ENCODE peak calls at places on chromosome 9, in five cellular contexts. Z, K, G, H and C are unnamed samples.

GRCh38 chr9:2560175-2560574 is 61.4 kb upstream of the VLDLR start:
- DNase-seq in Z (peak; percentile 9), K (no peak), G (no peak), H (no peak), C (no peak)

GRCh38 chr9:133453651-133454050 is 6.1 kb upstream of the CACFD1 start:
- DNase-seq in Z (no peak), K (no peak), G (no peak), H (no peak), C (no peak)

GRCh38 chr9:95511232-95511951 is 5.4 kb downstream of the PTCH1 start:
- DNase-seq in Z (peak; percentile 55), K (no peak), G (peak; percentile 83), H (no peak), C (peak; percentile 48)

GRCh38 chr9:97445119-97445701 is 33.3 kb downstream of the TDRD7 start:
- DNase-seq in Z (no peak), K (no peak), G (no peak), H (no peak), C (no peak)

GRCh38 chr9:78971505-78971904 is 600.3 kb upstream of the TLE4 start:
- DNase-seq in Z (no peak), K (no peak), G (no peak), H (no peak), C (no peak)

GRCh38 chr9:95189230-95190098 is 128.0 kb downstream of the FANCC start:
- DNase-seq in Z (no peak), K (no peak), G (no peak), H (no peak), C (peak; percentile 35)

GRCh38 chr9:27090716-27091115 is 18.3 kb upstream of the TEK start:
- DNase-seq in Z (no peak), K (no peak), G (no peak), H (no peak), C (no peak)

GRCh38 chr9:129839324-129840023 is 4.2 kb downstream of the USP20 start:
- DNase-seq in Z (no peak), K (no peak), G (no peak), H (no peak), C (no peak)

GRCh38 chr9:22098636-22099332 is 89.7 kb upstream of the CDKN2B start:
- DNase-seq in Z (no peak), K (no peak), G (no peak), H (no peak), C (no peak)

GRCh38 chr9:4238522-4238921 is 61.3 kb downstream of the GLIS3 start:
- DNase-seq in Z (no peak), K (no peak), G (no peak), H (no peak), C (no peak)

GRCh38 chr9:113985968-113986585 is 92.0 kb downstream of the AMBP start:
- DNase-seq in Z (no peak), K (no peak), G (no peak), H (no peak), C (no peak)

GRCh38 chr9:37146372-37146771 is 26.0 kb downstream of the ZCCHC7 start:
- DNase-seq in Z (no peak), K (no peak), G (no peak), H (peak; percentile 50), C (no peak)

GRCh38 chr9:117413346-117414219 is 1.3 kb downstream of the ASTN2 start:
- DNase-seq in Z (no peak), K (no peak), G (peak; percentile 65), H (no peak), C (no peak)

GRCh38 chr9:68778635-68779034 is 73.6 kb downstream of the PIP5K1B start:
- DNase-seq in Z (no peak), K (no peak), G (no peak), H (no peak), C (no peak)

GRCh38 chr9:14153310-14153720 is 160.6 kb downstream of the NFIB start:
- DNase-seq in Z (no peak), K (no peak), G (no peak), H (no peak), C (no peak)

GRCh38 chr9:75039804-75040203 is 11.7 kb upstream of the CARNMT1 start:
- DNase-seq in Z (no peak), K (no peak), G (no peak), H (no peak), C (no peak)

GRCh38 chr9:19156805-19157204 is 29.5 kb upstream of the PLIN2 start:
- DNase-seq in Z (no peak), K (no peak), G (no peak), H (no peak), C (no peak)

GRCh38 chr9:3268260-3268659 is 257.5 kb downstream of the RFX3 start:
- DNase-seq in Z (no peak), K (no peak), G (no peak), H (no peak), C (no peak)

GRCh38 chr9:137454145-137454505 is 5.0 kb downstream of the NSMF start:
- DNase-seq in Z (no peak), K (peak; percentile 67), G (peak; percentile 81), H (no peak), C (no peak)

GRCh38 chr9:78680196-78680595 is 383.3 kb downstream of the PSAT1 start:
- DNase-seq in Z (no peak), K (no peak), G (no peak), H (no peak), C (no peak)

GRCh38 chr9:18256574-18256973 is 217.4 kb upstream of the ADAMTSL1 start:
- DNase-seq in Z (no peak), K (no peak), G (no peak), H (no peak), C (no peak)

GRCh38 chr9:25716220-25716872 is 38.1 kb upstream of the TUSC1 start:
- DNase-seq in Z (peak; percentile 35), K (no peak), G (peak; percentile 28), H (no peak), C (peak; percentile 6)

GRCh38 chr9:136342191-136343120 is 15.1 kb downstream of the GPSM1 start:
- DNase-seq in Z (peak; percentile 68), K (peak; percentile 96), G (peak; percentile 92), H (peak; percentile 23), C (no peak)

GRCh38 chr9:114591206-114591853 is 3.8 kb downstream of the ATP6V1G1 start:
- DNase-seq in Z (no peak), K (no peak), G (no peak), H (no peak), C (peak; percentile 85)

GRCh38 chr9:115167175-115167574 is 49.2 kb upstream of the TNC start:
- DNase-seq in Z (no peak), K (no peak), G (no peak), H (no peak), C (no peak)

GRCh38 chr9:107751522-107752235 is 262.1 kb upstream of the KLF4 start:
- DNase-seq in Z (peak; percentile 77), K (no peak), G (no peak), H (peak; percentile 45), C (peak; percentile 72)

GRCh38 chr9:95048225-95049087 is 269.1 kb downstream of the FANCC start:
- DNase-seq in Z (peak; percentile 74), K (peak; percentile 97), G (peak; percentile 72), H (no peak), C (peak; percentile 72)

GRCh38 chr9:127197861-127198430 is 66.6 kb upstream of the GARNL3 start:
- DNase-seq in Z (no peak), K (no peak), G (no peak), H (no peak), C (no peak)

GRCh38 chr9:127197186-127197860 is 67.3 kb upstream of the GARNL3 start:
- DNase-seq in Z (no peak), K (no peak), G (no peak), H (no peak), C (peak; percentile 40)

GRCh38 chr9:127199001-127199791 is 65.4 kb upstream of the GARNL3 start:
- DNase-seq in Z (peak; percentile 73), K (peak; percentile 78), G (peak; percentile 92), H (peak; percentile 71), C (peak; percentile 45)

GRCh38 chr9:127200106-127200862 is 64.3 kb upstream of the GARNL3 start:
- DNase-seq in Z (no peak), K (no peak), G (no peak), H (no peak), C (no peak)

DNA sequence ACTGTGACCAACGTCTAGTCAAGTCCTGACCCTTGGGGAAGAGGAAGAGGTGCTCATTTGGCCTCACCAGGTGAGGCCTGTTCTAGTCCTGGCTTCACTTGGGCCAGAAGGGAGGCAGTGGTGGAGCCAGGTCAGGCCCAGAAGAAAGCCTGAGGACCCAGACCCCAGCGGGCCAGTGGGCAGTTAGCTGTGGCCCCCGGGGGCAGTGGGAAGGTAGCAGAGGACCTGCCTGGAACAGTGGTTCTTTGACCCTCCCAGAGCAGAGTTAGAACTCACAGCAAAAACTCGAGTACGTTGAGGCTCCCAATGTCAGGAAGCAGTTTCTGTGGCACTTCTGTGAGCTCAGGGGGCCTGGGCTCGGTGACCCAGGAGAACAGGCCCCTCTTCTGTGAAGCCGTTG is 66.0 kb upstream of the GARNL3 start:
- DNase-seq in Z (no peak), K (no peak), G (no peak), H (no peak), C (no peak)
- TF ChIP-seq MAX in Z (no peak), K (no peak), G (no peak), H (no peak), C (no peak)

GRCh38 chr9:111601237-111602018 is 2.0 kb upstream of the PTGR1 start:
- DNase-seq in Z (peak; percentile 94), K (peak; percentile 17), G (no peak), H (no peak), C (peak; percentile 70)
- TF ChIP-seq ESRRA in Z (no peak), K (no peak), G (no peak), H (no peak), C (no peak)

GRCh38 chr9:76887951-76888350 is 18.0 kb downstream of the PRUNE2 start:
- DNase-seq in Z (no peak), K (no peak), G (no peak), H (no peak), C (no peak)

GRCh38 chr9:76883341-76883740 is 22.6 kb downstream of the PRUNE2 start:
- DNase-seq in Z (no peak), K (no peak), G (no peak), H (no peak), C (no peak)

GRCh38 chr9:76884823-76885222 is 21.1 kb downstream of the PRUNE2 start:
- DNase-seq in Z (no peak), K (no peak), G (no peak), H (no peak), C (no peak)

GRCh38 chr9:76887003-76887821 is 18.7 kb downstream of the PRUNE2 start:
- DNase-seq in Z (no peak), K (no peak), G (no peak), H (no peak), C (no peak)

DNA sequence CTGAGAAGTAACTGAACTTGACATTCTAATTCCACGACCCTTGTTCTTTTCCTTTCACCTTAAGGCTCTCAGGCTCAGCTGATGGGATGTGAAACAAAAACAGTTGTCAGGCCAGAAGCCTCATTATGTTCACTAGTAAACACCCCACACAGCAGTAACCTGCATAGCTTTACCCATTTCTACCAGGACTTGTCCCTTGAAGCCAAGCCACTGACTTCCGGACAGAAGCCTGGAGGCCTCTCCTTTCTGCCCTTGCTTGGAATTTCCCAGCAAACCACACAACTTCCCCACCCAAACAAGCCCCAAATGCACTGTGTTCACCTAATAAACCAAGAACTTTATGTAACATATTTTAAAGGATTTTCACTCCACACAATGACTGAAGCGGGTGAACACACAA is 19.6 kb downstream of the PRUNE2 start:
- DNase-seq in Z (no peak), K (no peak), G (no peak), H (no peak), C (no peak)
- TF ChIP-seq MAX in Z (no peak), K (no peak), G (no peak), H (no peak), C (no peak)

GRCh38 chr9:125659201-125659840 is 47.7 kb downstream of the MAPKAP1 start:
- DNase-seq in Z (no peak), K (no peak), G (no peak), H (no peak), C (no peak)
- TF ChIP-seq ESRRA in Z (no peak), K (no peak), G (no peak), H (no peak), C (no peak)